ENCODE peak calls at places on chromosome 4, in nine cellular contexts. I is AG09309, S is GM12878, K is AG04449, U is HepG2, M is left ventricle myocardium inferior, F is right lobe of liver, T is AG10803, V is cardiac fibroblast. E is an unnamed sample.

GRCh38 chr4:158796370-158797140 is 27.7 kb downstream of the FNIP2 start:
- DNase-seq in V (no peak), S (no peak), U (no peak), M (no peak), F (peak; percentile 52), T (peak; percentile 52), I (no peak), K (no peak), E (no peak)

GRCh38 chr4:111064342-111064993 is 441.6 kb upstream of the PITX2 start:
- DNase-seq in K (peak; percentile 67), M (no peak), T (peak; percentile 92), U (no peak), S (peak; percentile 2), V (peak; percentile 6), F (no peak), I (peak; percentile 80), E (peak; percentile 14)

GRCh38 chr4:151798678-151799416 is 38.0 kb upstream of the GATB start:
- DNase-seq in I (no peak), S (peak; percentile 57), M (no peak), V (no peak), F (no peak), K (no peak), T (no peak), U (no peak), E (no peak)

GRCh38 chr4:155946486-155946885 is 7.2 kb downstream of the CTSO start:
- DNase-seq in V (no peak), S (no peak), M (no peak), T (peak; percentile 25), U (no peak), F (no peak), K (no peak), I (no peak), E (peak; percentile 37)

GRCh38 chr4:140309124-140309870 is 64.1 kb upstream of the SCOC start:
- DNase-seq in I (no peak), T (peak; percentile 68), F (no peak), K (peak; percentile 41), U (no peak), S (no peak), V (no peak), M (peak; percentile 21), E (peak; percentile 22)

GRCh38 chr4:168524006-168524405 is 27.2 kb downstream of the PALLD start:
- DNase-seq in M (no peak), U (no peak), I (peak; percentile 62), F (no peak), S (no peak), K (peak; percentile 29), T (peak; percentile 89), V (peak; percentile 77), E (peak; percentile 81)

GRCh38 chr4:146212781-146213180 is 1.6 kb upstream of the REELD1 start:
- DNase-seq in K (no peak), V (no peak), S (no peak), F (no peak), T (no peak), M (no peak), I (no peak), U (no peak), E (no peak)

GRCh38 chr4:5217411-5217810 is 166.1 kb downstream of the STK32B start:
- DNase-seq in F (no peak), V (no peak), T (peak; percentile 76), U (no peak), I (no peak), M (no peak), S (no peak), K (no peak), E (no peak)

GRCh38 chr4:107197121-107197520 is 161.0 kb upstream of the DKK2 start:
- DNase-seq in M (no peak), T (no peak), K (no peak), F (no peak), S (no peak), I (no peak), V (no peak), U (no peak), E (no peak)

GRCh38 chr4:53592128-53592527 is 842 bp upstream of the LNX1 start:
- DNase-seq in I (no peak), U (no peak), S (no peak), K (no peak), F (no peak), T (no peak), V (peak; percentile 62), M (no peak), E (peak; percentile 71)

GRCh38 chr4:156584100-156584499 is 387.5 kb downstream of the PDGFC start:
- DNase-seq in V (no peak), U (no peak), F (no peak), S (no peak), K (no peak), M (no peak), I (no peak), T (no peak), E (peak; percentile 31)

GRCh38 chr4:67749286-67749685 is 4.9 kb downstream of the GNRHR start:
- DNase-seq in K (no peak), V (no peak), T (no peak), U (no peak), I (no peak), M (no peak), F (no peak), S (no peak), E (no peak)

GRCh38 chr4:87077834-87078585 is 142.4 kb downstream of the KLHL8 start:
- DNase-seq in M (no peak), U (no peak), F (no peak), I (no peak), S (no peak), K (no peak), V (peak; percentile 34), T (no peak), E (peak; percentile 42)

GRCh38 chr4:41939016-41939623 is 3.9 kb downstream of the TMEM33 start:
- DNase-seq in I (no peak), U (peak; percentile 16), T (peak; percentile 20), S (no peak), V (peak; percentile 8), K (no peak), M (no peak), F (peak; percentile 40), E (peak; percentile 44)

GRCh38 chr4:52588771-52589591 is 70.1 kb downstream of the USP46 start:
- DNase-seq in M (no peak), K (peak; percentile 92), S (no peak), T (peak; percentile 67), V (peak; percentile 73), U (no peak), I (peak; percentile 44), F (no peak), E (peak; percentile 87)

GRCh38 chr4:47468686-47469365 is 5.3 kb upstream of the COMMD8 start:
- DNase-seq in M (no peak), T (peak; percentile 33), V (peak; percentile 71), K (no peak), S (no peak), I (peak; percentile 11), F (no peak), U (no peak), E (peak; percentile 58)

GRCh38 chr4:73919691-73920090 is 50.5 kb downstream of the CXCL1 start:
- DNase-seq in M (no peak), I (no peak), S (no peak), U (no peak), T (peak; percentile 18), V (no peak), F (no peak), K (no peak), E (no peak)

GRCh38 chr4:162061214-162061613 is 102.6 kb downstream of the FSTL5 start:
- DNase-seq in S (no peak), K (no peak), I (no peak), M (no peak), U (no peak), F (no peak), T (no peak), V (no peak), E (no peak)

GRCh38 chr4:77358315-77358928 is 201.4 kb downstream of the CCNG2 start:
- DNase-seq in U (peak; percentile 19), F (no peak), V (peak; percentile 53), M (no peak), T (peak; percentile 50), I (no peak), S (no peak), K (no peak), E (peak; percentile 57)
- TF ChIP-seq CTCF in U (peak; percentile 70), F (peak; percentile 66), V (peak; percentile 59), M (peak; percentile 70), T (peak; percentile 79), I (peak; percentile 70), S (peak; percentile 60), K (peak; percentile 58), E (peak; percentile 70)

DNA sequence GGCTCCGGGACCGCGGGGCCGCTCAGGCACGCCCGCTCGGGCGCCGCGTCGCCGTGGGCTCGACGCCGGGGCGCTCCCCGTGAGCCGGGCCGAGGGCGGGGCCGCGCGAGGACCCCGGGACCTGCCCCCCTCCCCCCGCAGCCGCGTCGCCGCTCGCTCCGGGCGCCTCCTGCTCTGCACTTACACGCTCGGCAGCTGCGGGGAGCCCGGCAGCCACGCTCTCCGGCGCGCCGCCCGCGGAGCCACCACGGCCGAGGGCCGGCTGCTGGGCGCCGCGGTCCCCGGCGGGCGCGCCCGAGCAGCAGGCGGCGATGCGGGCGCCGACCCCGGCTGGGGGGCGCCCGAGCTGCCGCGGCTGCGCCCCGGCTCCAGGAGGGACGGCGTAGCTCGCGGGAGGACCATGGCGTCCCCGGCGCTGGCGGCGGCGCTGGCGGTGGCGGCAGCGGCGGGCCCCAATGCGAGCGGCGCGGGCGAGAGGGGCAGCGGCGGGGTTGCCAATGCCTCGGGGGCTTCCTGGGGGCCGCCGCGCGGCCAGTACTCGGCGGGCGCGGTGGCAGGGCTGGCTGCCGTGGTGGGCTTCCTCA is at the start of gene ADRA2C:
- DNase-seq in T (peak; percentile 25), K (no peak), V (no peak), S (no peak), I (no peak), F (no peak), U (peak; percentile 20), M (no peak), E (no peak)
- H3K4me3 ChIP-seq in T (peak within 1 kb of the TSS; percentile 36), K (peak within 1 kb of the TSS; percentile 50), V (no peak within 1 kb of the TSS), S (no peak within 1 kb of the TSS), I (peak within 1 kb of the TSS; percentile 36), F (peak within 1 kb of the TSS; percentile 39), U (peak within 1 kb of the TSS; percentile 72), M (peak within 1 kb of the TSS; percentile 62), E (no peak within 1 kb of the TSS)

DNA sequence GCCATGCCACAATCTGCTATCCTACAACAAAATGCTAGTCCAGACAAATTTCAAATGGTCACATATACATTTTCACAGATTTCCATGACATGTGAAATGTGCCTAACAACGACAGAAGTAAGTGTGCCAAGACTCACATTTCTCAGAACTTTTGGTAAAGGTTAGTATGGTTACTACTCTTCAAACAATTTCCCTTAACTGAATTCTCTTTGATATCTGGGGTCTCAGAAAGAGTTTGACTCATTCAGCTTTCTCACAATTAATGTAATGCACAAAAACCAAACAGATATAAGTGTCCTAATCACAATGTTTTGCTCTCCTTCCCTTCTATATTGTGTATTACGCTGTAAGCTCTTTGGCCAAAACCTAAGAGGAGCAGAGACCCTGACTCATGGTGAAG is 122.4 kb upstream of the LEF1 start:
- DNase-seq in T (no peak), S (no peak), U (no peak), F (no peak), K (no peak), M (no peak), I (no peak), V (no peak), E (no peak)
- TF ChIP-seq CTCF in T (no peak), S (no peak), U (no peak), F (no peak), K (no peak), M (no peak), I (no peak), V (no peak), E (no peak)

DNA sequence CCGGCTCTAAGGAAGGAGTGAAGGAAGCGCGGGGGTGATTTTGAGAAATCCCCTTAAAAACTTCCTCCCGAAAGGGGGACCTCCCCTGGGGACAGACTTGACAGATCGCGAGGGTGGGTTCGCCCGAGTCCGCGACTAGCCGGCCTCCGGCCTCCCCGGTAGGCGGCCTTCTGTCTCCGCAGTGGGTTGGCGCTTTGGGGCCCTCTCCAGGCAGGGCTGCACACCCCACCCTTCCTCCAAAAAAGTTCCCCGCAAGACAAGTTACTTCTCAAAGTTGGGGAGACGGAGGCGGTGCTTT is 24.8 kb downstream of the HOPX start:
- DNase-seq in I (no peak), U (no peak), K (no peak), M (peak; percentile 29), T (no peak), V (no peak), S (no peak), F (peak; percentile 23), E (no peak)
- H3K4me3 ChIP-seq in I (no peak overlapping the region), U (no peak overlapping the region), K (peak overlapping the region; percentile 59), M (peak overlapping the region; percentile 74), T (no peak overlapping the region), V (peak overlapping the region; percentile 55), S (no peak overlapping the region), F (peak overlapping the region; percentile 42), E (peak overlapping the region; percentile 52)